ENCODE peak calls at places on chromosomes 12 and 14, in seven cellular contexts. E is AG10803; J is cerebellar nuclear complex; T is NCI-H187 treated with DMSO at 0.1 percent for 48 hours; D is GM23248; O is activated T-helper 1 cell treated with anti-CD3 and anti-CD28 coated beads, Interleukin-12 subunit alpha, Interleukin-12 subunit beta, Interleukin-2, Interleukin-4 antibody, amounts not matched to agents 30 ng/mL and 10 ng/mL and 1 ng/mL, durations not matched to agents 14 hours and 24 hours and 36 hours; R is activated CD4-positive, alpha-beta T cell treated with anti-CD3 and anti-CD28 coated beads, Interleukin-2, amount 50 U/mL, for 48 hours. Z is an unnamed sample.

GRCh38 chr14:32007755-32008374 is 69.2 kb upstream of the ARHGAP5 start:
- DNase-seq in E (no peak), J (no peak), T (no peak), D (no peak), O (no peak), R (no peak), Z (no peak)

GRCh38 chr12:110913119-110914056 is 7.0 kb downstream of the MYL2 start:
- DNase-seq in E (no peak), J (no peak), T (no peak), D (no peak), O (no peak), R (no peak), Z (no peak)

GRCh38 chr12:106170285-106170684 is 31.5 kb upstream of the NUAK1 start:
- DNase-seq in E (peak; percentile 91), J (no peak), T (no peak), D (peak; percentile 88), O (no peak), R (no peak), Z (no peak)

GRCh38 chr14:76955575-76956252 is 72.8 kb downstream of the IRF2BPL start:
- DNase-seq in E (peak; percentile 66), J (no peak), T (no peak), D (peak; percentile 89), O (peak; percentile 51), R (peak; percentile 61), Z (peak; percentile 40)

GRCh38 chr14:52914295-52914694 is 36.6 kb downstream of the FERMT2 start:
- DNase-seq in E (no peak), J (no peak), T (no peak), D (no peak), O (no peak), R (no peak), Z (no peak)

GRCh38 chr14:96748371-96748770 is 48.8 kb upstream of the VRK1 start:
- DNase-seq in E (no peak), J (no peak), T (peak; percentile 19), D (no peak), O (no peak), R (no peak), Z (no peak)

GRCh38 chr12:95484524-95484923 is 10.6 kb downstream of the METAP2 start:
- DNase-seq in E (peak; percentile 30), J (no peak), T (no peak), D (peak; percentile 17), O (no peak), R (no peak), Z (no peak)

GRCh38 chr12:124379938-124380754 is 85.3 kb downstream of the RFLNA start:
- DNase-seq in E (peak; percentile 89), J (no peak), T (no peak), D (peak; percentile 97), O (no peak), R (no peak), Z (peak; percentile 44)

GRCh38 chr14:74852922-74853530 is 22.9 kb downstream of the PROX2 start:
- DNase-seq in E (peak; percentile 93), J (no peak), T (no peak), D (peak; percentile 82), O (no peak), R (no peak), Z (no peak)

GRCh38 chr14:67641902-67642749 is 22.4 kb downstream of the ARG2 start:
- DNase-seq in E (no peak), J (no peak), T (no peak), D (no peak), O (no peak), R (peak; percentile 17), Z (no peak)

GRCh38 chr14:93980464-93981201 is 4.3 kb upstream of the ASB2 start:
- DNase-seq in E (no peak), J (no peak), T (no peak), D (peak; percentile 24), O (no peak), R (no peak), Z (no peak)

GRCh38 chr12:59780605-59781135 is 184.8 kb downstream of the SLC16A7 start:
- DNase-seq in E (peak; percentile 51), J (no peak), T (no peak), D (peak; percentile 48), O (no peak), R (no peak), Z (peak; percentile 84)